ENCODE peak calls at places on chromosomes 16 and 17, in eight cellular contexts. S is activated CD8-positive, alpha-beta T cell treated with anti-CD3 and anti-CD28 coated beads for 36 hours; I is HCT116; P is cardiac fibroblast; H is GM06990; R is prostate gland; Z is HFFc6; L is left ventricle myocardium inferior. K is an unnamed sample.

GRCh38 chr17:67105213-67105612 is 60.9 kb downstream of the CACNG1 start:
- DNase-seq in L (no peak), P (peak), Z (peak), H (no peak), S (no peak), I (no peak), R (no peak), K (no peak)

GRCh38 chr17:9951803-9952202 is 46.7 kb upstream of the RCVRN start:
- DNase-seq in I (no peak), L (no peak), Z (no peak), S (no peak), P (no peak), H (no peak), R (no peak), K (no peak)

GRCh38 chr16:81041696-81042095 is 6.1 kb downstream of the ATMIN start:
- DNase-seq in I (no peak), L (no peak), S (no peak), H (no peak), R (no peak), P (no peak), Z (no peak), K (no peak)

GRCh38 chr16:73878616-73879015 is 418.0 kb upstream of the PSMD7 start:
- DNase-seq in L (no peak), I (peak), P (peak), R (peak), S (no peak), Z (peak), H (no peak), K (no peak)

GRCh38 chr16:29779474-29779873 is 1.4 kb downstream of the ZG16 start:
- DNase-seq in I (no peak), L (no peak), S (no peak), H (no peak), P (peak), Z (no peak), R (no peak), K (no peak)

GRCh38 chr17:65556014-65556909 is 5.2 kb downstream of the AXIN2 start:
- DNase-seq in S (peak), P (peak), R (peak), L (peak), H (peak), I (peak), Z (peak), K (peak)

GRCh38 chr17:28147026-28147425 is 104.5 kb downstream of the NLK start:
- DNase-seq in S (no peak), R (no peak), I (no peak), Z (no peak), H (no peak), L (no peak), P (no peak), K (no peak)

GRCh38 chr16:52603015-52603414 is 56.1 kb upstream of the TOX3 start:
- DNase-seq in P (no peak), H (no peak), L (no peak), I (no peak), R (no peak), Z (no peak), S (no peak), K (no peak)

GRCh38 chr17:74512041-74512440 is 19.2 kb downstream of the CD300LB start:
- DNase-seq in H (no peak), L (peak), Z (no peak), S (no peak), P (peak), R (no peak), I (no peak), K (no peak)

GRCh38 chr17:40093005-40093579 is 7.3 kb downstream of the NR1D1 start:
- DNase-seq in I (no peak), S (no peak), R (no peak), Z (no peak), P (no peak), L (no peak), H (no peak), K (no peak)

GRCh38 chr16:69107311-69107962 is 2.0 kb downstream of the HAS3 start:
- DNase-seq in H (no peak), I (no peak), L (peak), R (no peak), P (peak), S (no peak), Z (no peak), K (no peak)

GRCh38 chr16:69108069-69108904 is 2.8 kb downstream of the HAS3 start:
- DNase-seq in L (no peak), S (no peak), H (no peak), Z (no peak), P (no peak), I (no peak), R (no peak), K (peak)

GRCh38 chr16:69108905-69109252 is 3.4 kb downstream of the HAS3 start:
- DNase-seq in R (no peak), L (no peak), P (no peak), H (no peak), Z (no peak), I (no peak), S (no peak), K (peak)

GRCh38 chr16:69105501-69106361 is at the start of gene HAS3:
- DNase-seq in P (peak), R (peak), I (peak), H (peak), L (peak), S (peak), Z (peak), K (peak)

GRCh38 chr16:69106491-69107291 is 1.2 kb downstream of the HAS3 start:
- DNase-seq in R (no peak), H (no peak), P (no peak), I (no peak), Z (no peak), S (no peak), L (no peak), K (peak)
- TF ChIP-seq CTCF in R (no peak), H (no peak), P (no peak), I (no peak), Z (no peak), S (no peak), L (no peak), K (no peak)

GRCh38 chr16:67668495-67669157 is 2.0 kb downstream of the C16orf86 start:
- DNase-seq in P (no peak), S (peak), H (no peak), R (no peak), Z (no peak), L (no peak), I (no peak), K (no peak)
- TF ChIP-seq CTCF in P (peak), S (peak), H (peak), R (no peak), Z (peak), L (no peak), I (peak), K (no peak)

DNA sequence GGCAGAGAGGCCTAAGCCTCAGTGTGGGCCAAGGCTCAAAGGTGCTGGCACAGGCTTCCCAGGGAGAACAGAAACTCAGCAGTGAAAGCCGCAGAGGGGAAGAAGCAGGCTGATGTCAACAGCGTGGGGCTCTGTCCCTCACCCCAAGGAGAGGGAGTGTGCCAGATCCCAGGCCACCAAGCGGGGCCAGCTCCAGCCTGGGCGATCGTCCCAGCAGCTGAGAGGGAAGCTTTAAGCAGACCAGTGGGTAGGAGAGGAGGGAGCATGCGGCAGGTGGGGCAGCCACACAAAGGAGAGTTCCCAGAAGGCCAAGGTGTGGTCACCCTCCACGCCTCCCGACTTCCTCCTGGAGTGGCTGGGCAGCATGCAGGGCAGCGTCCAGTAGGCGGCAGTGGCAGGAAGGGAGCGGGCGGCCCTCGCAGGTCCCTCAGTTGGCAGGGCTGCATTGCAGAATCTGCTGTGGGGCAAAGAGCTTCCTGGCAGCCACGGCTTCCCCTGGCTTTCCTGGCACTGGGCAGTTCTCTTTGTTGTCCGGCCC is 6.0 kb downstream of the SYNGR2 start:
- DNase-seq in R (peak), Z (no peak), P (no peak), S (no peak), L (peak), H (no peak), I (no peak), K (no peak)
- TF ChIP-seq CTCF in R (peak), Z (no peak), P (no peak), S (no peak), L (peak), H (peak), I (no peak), K (no peak)

GRCh38 chr16:424033-424622 is 1.3 kb upstream of the RAB11FIP3 start:
- DNase-seq in S (no peak), P (peak), I (no peak), L (peak), H (no peak), R (peak), Z (peak), K (no peak)

GRCh38 chr16:424623-425081 is 797 bp upstream of the RAB11FIP3 start:
- DNase-seq in R (peak), P (peak), I (no peak), S (no peak), L (peak), H (no peak), Z (peak), K (no peak)

GRCh38 chr16:425740-426114 is 278 bp downstream of the RAB11FIP3 start:
- DNase-seq in S (no peak), Z (no peak), H (no peak), P (no peak), L (no peak), I (no peak), R (no peak), K (no peak)

GRCh38 chr16:426115-426905 is 861 bp downstream of the RAB11FIP3 start:
- DNase-seq in H (peak), S (peak), L (no peak), I (no peak), R (no peak), Z (no peak), P (peak), K (no peak)

DNA sequence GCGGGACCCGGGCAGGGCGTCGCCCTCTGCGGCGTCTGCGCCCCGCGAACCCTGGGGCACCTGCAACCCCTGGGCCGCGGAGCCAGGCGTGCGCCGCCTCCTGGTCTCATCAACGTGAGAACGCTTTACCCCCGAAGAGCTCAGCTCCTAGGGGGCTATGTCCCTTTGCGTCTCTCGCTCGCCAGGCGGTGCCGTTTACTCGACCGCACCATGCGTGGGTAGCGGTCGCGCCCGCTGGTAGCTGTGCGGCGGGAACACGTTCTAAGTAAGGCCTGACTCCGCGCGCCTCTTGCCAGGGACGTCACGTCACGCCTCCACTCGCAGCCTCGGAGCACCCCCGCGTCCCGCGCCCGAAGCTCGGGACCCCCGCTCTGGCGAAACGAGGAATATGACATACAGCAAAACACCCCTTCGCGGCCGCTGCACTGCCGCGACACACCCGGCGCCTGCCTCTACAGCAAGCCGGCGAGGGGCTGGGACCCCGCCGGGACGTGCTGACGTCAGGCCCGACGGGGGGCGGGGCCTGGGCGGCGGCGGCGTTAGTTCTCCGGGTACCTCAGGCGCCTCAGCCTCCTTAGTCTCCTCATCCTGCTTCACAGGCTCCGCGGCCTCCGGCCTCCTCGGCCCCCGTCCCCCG is at the start of gene RAB11FIP3:
- DNase-seq in P (peak), Z (peak), R (peak), L (peak), H (peak), S (peak), I (peak), K (peak)
- TF ChIP-seq CTCF in P (no peak), Z (peak), R (peak), L (peak), H (peak), S (no peak), I (no peak), K (peak)